ENCODE peak calls at places on chromosomes 1 and 21, in four cellular contexts. A is IMR-90, R is NB4, S is transverse colon. U is an unnamed sample.

GRCh38 chr21:24367936-24368335 is 1239.3 kb downstream of the MRPL39 start:
- DNase-seq in A (peak), R (no peak), S (no peak), U (no peak)

GRCh38 chr1:110542730-110543129 is 23.8 kb upstream of the KCNA10 start:
- DNase-seq in A (peak), R (peak), S (no peak), U (no peak)

GRCh38 chr1:31483012-31483946 is 70.3 kb downstream of the SERINC2 start:
- DNase-seq in A (peak), R (peak), S (peak), U (no peak)

GRCh38 chr1:1943834-1944570 is 24.9 kb upstream of the TMEM52 start:
- DNase-seq in A (no peak), R (peak), S (peak), U (peak)

GRCh38 chr1:181647314-181648035 is 164.2 kb downstream of the CACNA1E start:
- DNase-seq in A (no peak), R (peak), S (peak), U (no peak)

GRCh38 chr1:43440358-43440757 is 13.4 kb downstream of the HYI start:
- DNase-seq in A (no peak), R (no peak), S (peak), U (no peak)

GRCh38 chr1:91746728-91747338 is 139.1 kb downstream of the TGFBR3 start:
- DNase-seq in A (no peak), R (no peak), S (no peak), U (no peak)

GRCh38 chr1:202189012-202189790 is 4.4 kb upstream of the LGR6 start:
- DNase-seq in A (peak), R (peak), S (peak), U (peak)

GRCh38 chr1:235049217-235049616 is 79.4 kb downstream of the TOMM20 start:
- DNase-seq in A (no peak), R (no peak), S (no peak), U (no peak)

GRCh38 chr1:244957525-244957924 is 93.2 kb upstream of the HNRNPU start:
- DNase-seq in A (no peak), R (no peak), S (no peak), U (no peak)

GRCh38 chr1:240491796-240492195 is 120.2 kb downstream of the GREM2 start:
- DNase-seq in A (no peak), R (no peak), S (no peak), U (no peak)

GRCh38 chr21:35211767-35212166 is 162.7 kb upstream of the RUNX1 start:
- DNase-seq in A (peak), R (no peak), S (no peak), U (no peak)

GRCh38 chr1:248268178-248268577 is 9.6 kb downstream of the OR2T33 start:
- DNase-seq in A (no peak), R (no peak), S (no peak), U (no peak)

GRCh38 chr1:156123356-156124196 is 9.1 kb downstream of the LMNA start:
- DNase-seq in A (peak), R (peak), S (peak), U (no peak)

GRCh38 chr1:168145184-168146159 is 8.7 kb upstream of the GPR161 start:
- DNase-seq in A (peak), R (peak), S (peak), U (peak)

GRCh38 chr1:211484738-211485479 is 7.1 kb downstream of the RD3 start:
- DNase-seq in A (no peak), R (no peak), S (no peak), U (no peak)

GRCh38 chr21:43187715-43188114 is 18.9 kb downstream of the CRYAA start:
- DNase-seq in A (no peak), R (no peak), S (no peak), U (no peak)

GRCh38 chr1:156420209-156421061 is 51.4 kb downstream of the RHBG start:
- DNase-seq in A (no peak), R (no peak), S (no peak), U (no peak)

GRCh38 chr1:150557065-150557600 is 7.9 kb downstream of the ADAMTSL4 start:
- DNase-seq in A (no peak), R (no peak), S (peak), U (no peak)

GRCh38 chr1:8394456-8395321 is 76.8 kb downstream of the SLC45A1 start:
- DNase-seq in A (peak), R (no peak), S (no peak), U (no peak)

DNA sequence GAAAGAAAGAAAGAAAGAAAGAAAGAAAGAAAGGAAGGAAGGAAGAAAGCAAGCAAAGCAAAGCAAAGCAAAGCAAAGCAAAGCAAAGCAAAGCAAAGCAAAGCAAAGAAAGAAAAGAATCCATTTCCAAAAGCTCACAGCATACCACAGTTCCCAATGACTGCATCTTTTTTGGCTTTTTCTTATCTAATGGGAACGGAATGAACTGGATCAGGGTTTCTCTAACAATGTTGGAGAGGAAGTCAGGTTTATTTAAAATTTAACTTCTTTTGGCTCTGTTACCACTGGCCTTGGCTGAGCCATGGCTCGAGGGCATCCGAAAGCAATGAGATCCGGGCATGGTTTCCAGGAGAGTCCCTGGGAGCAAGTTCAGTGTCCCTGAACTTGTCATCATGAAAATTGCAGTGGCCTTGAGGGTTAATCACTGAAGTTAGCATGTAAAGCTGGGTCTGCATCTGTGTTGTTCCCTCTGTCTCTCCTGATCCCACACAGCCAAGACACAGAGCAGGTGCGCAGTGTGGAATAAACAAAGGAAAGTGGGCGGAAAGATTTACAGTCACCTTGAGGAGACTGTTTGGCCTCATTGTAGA is 34.6 kb upstream of the CTPS1 start:
- DNase-seq in A (peak), R (no peak), S (no peak), U (no peak)
- TF ChIP-seq POLR2A in A (no peak), R (no peak), S (no peak), U (no peak)

GRCh38 chr1:222204475-222204874 is 343.4 kb downstream of the HHIPL2 start:
- DNase-seq in A (no peak), R (no peak), S (no peak), U (no peak)

DNA sequence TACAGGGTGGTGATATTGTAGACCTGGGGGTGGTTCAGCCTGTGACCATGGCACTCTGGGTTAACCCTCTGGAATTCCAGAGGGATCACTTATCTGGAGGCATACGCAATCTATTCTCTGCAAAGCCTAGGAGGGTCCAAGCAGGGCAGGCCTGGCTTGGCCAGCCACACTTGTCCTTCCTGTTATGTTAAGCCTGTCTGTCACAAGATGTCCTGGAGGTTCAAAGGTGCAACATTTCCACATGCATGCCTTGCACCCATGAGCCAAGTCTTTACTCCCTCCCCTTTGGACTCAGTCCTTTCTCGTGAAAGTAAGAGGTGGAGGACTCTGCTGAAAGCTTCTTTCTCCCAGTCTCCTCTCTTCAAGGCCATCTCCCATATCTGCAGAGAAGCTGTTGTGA is 345.1 kb downstream of the HHIPL2 start:
- DNase-seq in A (no peak), R (no peak), S (no peak), U (no peak)
- TF ChIP-seq POLR2A in A (no peak), R (no peak), S (no peak), U (no peak)

DNA sequence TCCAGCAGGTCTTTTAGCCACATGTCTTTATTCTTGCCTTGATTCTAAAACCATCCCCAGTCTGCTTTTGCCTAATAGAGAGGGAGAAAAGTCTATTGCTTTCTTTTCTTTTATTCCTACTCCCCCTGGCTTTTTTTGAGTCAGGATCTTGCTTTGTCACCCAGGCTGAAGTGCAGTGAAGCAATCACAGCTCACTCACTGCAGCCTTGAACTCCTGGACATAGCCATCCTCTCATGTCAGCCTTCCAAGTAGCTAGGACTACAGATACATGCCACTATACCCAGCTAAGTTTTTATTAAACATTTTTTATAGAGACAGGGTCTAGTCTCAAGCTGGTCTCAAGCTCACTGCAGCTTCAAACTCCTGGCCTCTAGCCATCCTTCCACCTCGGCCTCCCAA is 72.5 kb upstream of the PAXBP1 start:
- DNase-seq in A (no peak), R (no peak), S (no peak), U (no peak)
- TF ChIP-seq POLR2A in A (no peak), R (no peak), S (no peak), U (no peak)

GRCh38 chr1:228734881-228735801 is at the start of gene RHOU:
- DNase-seq in A (peak), R (peak), S (peak), U (peak)
- TF ChIP-seq POLR2A in A (no peak), R (no peak), S (peak), U (no peak)

GRCh38 chr1:37556712-37557196 is at the start of gene DNALI1:
- DNase-seq in A (peak), R (peak), S (peak), U (peak)

GRCh38 chr1:37553598-37553926 is 531 bp downstream of the SNIP1 start:
- DNase-seq in A (no peak), R (no peak), S (no peak), U (no peak)

GRCh38 chr1:37558411-37558810 is 1.7 kb downstream of the DNALI1 start:
- DNase-seq in A (no peak), R (no peak), S (no peak), U (no peak)

GRCh38 chr1:37557402-37557801 is 662 bp downstream of the DNALI1 start:
- DNase-seq in A (no peak), R (no peak), S (no peak), U (no peak)

DNA sequence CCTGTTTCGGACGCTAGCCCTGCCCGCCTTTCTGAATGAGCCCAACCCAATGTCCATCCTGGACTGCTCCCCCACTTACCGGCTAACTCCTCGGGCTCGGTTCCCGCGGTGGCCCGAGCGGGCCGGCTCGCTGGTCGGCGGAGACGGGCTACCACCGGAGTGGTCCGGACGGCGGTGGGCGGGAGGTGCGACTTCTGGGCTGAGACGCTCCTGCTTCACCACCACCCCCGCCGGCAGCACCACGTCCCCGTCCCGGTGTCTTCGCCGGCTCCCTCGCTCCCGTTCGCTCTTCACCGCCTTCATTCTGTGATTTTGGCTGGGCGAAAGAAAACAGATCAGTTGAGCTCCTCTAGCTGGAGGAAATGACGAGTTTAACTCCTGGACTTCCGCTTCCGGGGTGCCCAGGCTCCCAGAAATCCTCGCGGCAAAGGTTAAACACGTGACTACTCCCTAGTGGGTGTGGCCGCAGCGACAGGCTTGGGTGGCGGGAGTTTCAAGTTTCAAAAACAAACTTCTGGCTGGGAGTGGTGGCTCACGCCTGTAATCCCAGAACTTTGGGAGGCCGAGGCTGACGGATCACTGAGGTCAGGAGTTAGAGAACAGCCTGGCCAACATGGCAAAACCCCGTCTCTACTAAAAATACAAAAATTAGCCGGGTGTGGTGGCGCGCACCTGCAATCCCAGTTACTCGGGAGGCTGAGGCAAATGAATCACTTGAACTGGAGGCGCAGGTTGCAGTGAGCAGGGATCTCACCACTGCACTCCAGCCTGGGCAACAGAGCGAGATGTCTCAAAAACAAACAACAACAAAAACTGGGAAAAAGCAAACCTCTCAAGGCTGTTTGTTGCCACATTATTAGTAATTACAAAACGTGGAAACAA is at the start of gene SNIP1:
- DNase-seq in A (peak), R (peak), S (peak), U (peak)
- TF ChIP-seq POLR2A in A (peak), R (peak), S (peak), U (peak)

GRCh38 chr1:119141020-119141424 is 569 bp upstream of the WARS2 start:
- DNase-seq in A (no peak), R (peak), S (peak), U (no peak)
- TF ChIP-seq POLR2A in A (no peak), R (no peak), S (no peak), U (no peak)

GRCh38 chr21:14535702-14536101 is 10.4 kb downstream of the SAMSN1 start:
- DNase-seq in A (no peak), R (no peak), S (no peak), U (no peak)

GRCh38 chr21:14536929-14537328 is 9.2 kb downstream of the SAMSN1 start:
- DNase-seq in A (no peak), R (no peak), S (no peak), U (no peak)

GRCh38 chr21:14531927-14532326 is 14.2 kb downstream of the SAMSN1 start:
- DNase-seq in A (no peak), R (peak), S (no peak), U (no peak)

GRCh38 chr21:14530574-14530973 is 15.5 kb downstream of the SAMSN1 start:
- DNase-seq in A (no peak), R (peak), S (no peak), U (no peak)

DNA sequence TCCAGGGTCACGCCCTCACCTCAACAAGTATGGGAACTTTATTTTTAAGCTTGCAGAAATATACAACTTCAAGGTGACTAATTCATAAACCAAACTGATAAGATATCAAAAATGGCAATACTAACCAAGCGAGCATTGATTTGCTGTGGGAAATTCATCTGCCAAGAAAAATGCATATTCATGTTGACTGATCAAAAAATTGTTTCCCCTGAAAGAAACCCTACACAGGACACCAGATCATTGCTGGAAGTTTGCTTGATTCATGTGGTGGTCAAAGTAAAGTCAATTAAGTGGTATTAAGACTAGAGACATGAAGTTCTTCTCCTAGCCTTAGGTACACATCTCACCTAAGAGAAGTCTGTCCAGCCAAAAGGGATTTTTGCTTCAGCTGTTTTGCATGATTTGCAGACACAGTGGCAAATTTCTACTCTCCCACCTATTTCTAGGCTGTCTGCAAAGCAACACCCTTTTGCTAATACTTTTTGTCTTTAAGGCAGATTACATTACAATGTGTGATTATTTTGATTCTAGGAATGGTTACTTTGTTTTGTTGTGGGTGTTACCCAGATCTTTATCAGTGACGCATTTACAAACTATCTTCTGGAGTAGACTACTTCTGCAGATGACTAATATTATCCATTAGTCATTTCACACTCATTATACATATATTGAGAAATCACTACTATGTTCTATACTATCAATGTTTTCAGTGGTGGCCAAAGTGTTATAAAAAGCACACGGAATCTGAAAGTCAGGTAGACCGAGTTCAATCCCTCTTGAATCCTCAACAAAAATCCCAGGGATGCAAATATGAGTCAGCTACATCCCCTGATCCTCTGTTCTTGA is 12.3 kb downstream of the SAMSN1 start:
- DNase-seq in A (no peak), R (peak), S (no peak), U (no peak)
- TF ChIP-seq POLR2A in A (no peak), R (no peak), S (no peak), U (no peak)

GRCh38 chr1:227920426-227920825 is 27.3 kb downstream of the WNT9A start:
- DNase-seq in A (no peak), R (no peak), S (no peak), U (no peak)
- TF ChIP-seq POLR2A in A (no peak), R (no peak), S (no peak), U (no peak)

DNA sequence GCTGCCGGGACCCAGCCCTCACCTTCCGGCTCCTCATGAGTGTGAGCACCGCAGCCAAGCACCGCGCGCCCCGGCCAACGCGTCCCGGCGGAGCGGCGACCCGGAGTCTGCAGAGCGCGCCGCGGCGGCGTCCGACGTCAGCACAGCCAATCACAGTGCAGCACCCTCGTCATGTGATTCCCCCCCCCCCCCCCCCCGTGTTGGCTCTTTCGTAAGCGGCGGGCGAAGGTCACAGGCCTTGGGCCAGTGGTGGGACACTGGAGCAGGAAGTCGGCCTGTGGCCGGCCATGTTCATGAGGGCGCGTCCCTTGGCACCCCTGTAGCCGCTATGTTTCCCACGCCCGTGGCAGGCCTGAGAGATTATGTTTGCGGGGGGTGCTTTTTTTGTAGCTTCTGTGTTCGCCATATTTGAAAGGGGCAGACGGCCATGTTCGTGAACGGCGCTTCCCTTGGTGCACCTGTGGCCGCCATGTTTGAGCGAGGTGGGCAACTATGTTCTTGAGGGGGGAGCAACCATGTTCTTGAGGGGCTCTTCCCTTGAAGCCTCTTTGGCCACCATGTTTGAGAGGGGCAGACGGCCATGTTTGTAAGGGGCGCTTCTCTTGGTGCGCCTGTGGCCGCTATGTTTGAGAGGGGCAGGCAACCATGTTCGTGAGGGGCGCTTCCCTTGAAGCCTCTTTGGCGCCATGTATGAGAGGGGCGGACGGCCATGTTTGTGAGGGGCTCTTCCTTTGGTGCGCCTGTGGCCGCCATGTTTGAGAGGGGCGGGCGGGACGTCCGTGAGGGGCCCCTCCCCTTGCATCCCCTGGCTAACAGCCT is at the start of gene C1orf174:
- DNase-seq in A (peak), R (peak), S (peak), U (peak)
- TF ChIP-seq POLR2A in A (peak), R (peak), S (peak), U (peak)